ENCODE peak calls at places on chromosomes 3 and 15, in five cellular contexts. W is T-helper 2 cell, L is GM10248, C is glomerular endothelial cell, E is Caki2. P is an unnamed sample.

GRCh38 chr3:185024406-185024805 is 128.5 kb downstream of the C3orf70 start:
- DNase-seq in W (no peak), L (no peak), C (no peak), E (no peak), P (no peak)

GRCh38 chr15:77959094-77959879 is 118.2 kb downstream of the TBC1D2B start:
- DNase-seq in W (peak), L (peak), C (no peak), E (peak), P (peak)

GRCh38 chr15:101438482-101439284 is 50.8 kb downstream of the PCSK6 start:
- DNase-seq in W (no peak), L (no peak), C (no peak), E (no peak), P (no peak)

GRCh38 chr15:45030743-45031142 is 7.7 kb downstream of the SORD start:
- DNase-seq in W (no peak), L (no peak), C (no peak), E (no peak), P (no peak)

GRCh38 chr3:185585523-185585861 is 603 bp upstream of the SENP2 start:
- DNase-seq in W (no peak), L (no peak), C (no peak), E (no peak), P (no peak)

GRCh38 chr3:123552095-123552714 is 32.6 kb downstream of the HACD2 start:
- DNase-seq in W (peak), L (peak), C (no peak), E (peak), P (peak)

GRCh38 chr3:141243295-141243707 is 11.7 kb downstream of the PXYLP1 start:
- DNase-seq in W (peak), L (no peak), C (no peak), E (peak), P (peak)

GRCh38 chr3:192409838-192410683 is 317.3 kb downstream of the FGF12 start:
- DNase-seq in W (no peak), L (peak), C (no peak), E (peak), P (peak)

GRCh38 chr3:119310052-119310451 is 15.9 kb downstream of the ARHGAP31 start:
- DNase-seq in W (no peak), L (no peak), C (no peak), E (peak), P (peak)

GRCh38 chr3:148937477-148937876 is 53.9 kb upstream of the GYG1 start:
- DNase-seq in W (no peak), L (no peak), C (no peak), E (no peak), P (no peak)

GRCh38 chr3:15860014-15860934 is 62.5 kb upstream of the ANKRD28 start:
- DNase-seq in W (peak), L (peak), C (no peak), E (peak), P (peak)

GRCh38 chr3:131549340-131549739 is 46.6 kb upstream of the MRPL3 start:
- DNase-seq in W (peak), L (no peak), C (no peak), E (no peak), P (no peak)

GRCh38 chr3:122415762-122416654 is at the start of gene WDR5B:
- DNase-seq in W (peak), L (peak), C (peak), E (peak), P (peak)

GRCh38 chr15:82122754-82123400 is 77.1 kb upstream of the MEX3B start:
- DNase-seq in W (no peak), L (no peak), C (no peak), E (peak), P (peak)

GRCh38 chr15:62342959-62343358 is 177.9 kb upstream of the C2CD4B start:
- DNase-seq in W (no peak), L (no peak), C (no peak), E (no peak), P (no peak)

GRCh38 chr3:9889405-9889804 is 1.0 kb upstream of the JAGN1 start:
- DNase-seq in W (no peak), L (no peak), C (no peak), E (no peak), P (no peak)

GRCh38 chr3:128076783-128077624 is 24.8 kb downstream of the SEC61A1 start:
- DNase-seq in W (peak), L (no peak), C (no peak), E (no peak), P (no peak)

GRCh38 chr15:39357478-39358268 is 223.2 kb upstream of the THBS1 start:
- DNase-seq in W (no peak), L (no peak), C (no peak), E (no peak), P (peak)

GRCh38 chr15:85429522-85429921 is 49.1 kb downstream of the AKAP13 start:
- DNase-seq in W (no peak), L (no peak), C (no peak), E (no peak), P (no peak)

GRCh38 chr3:125480656-125481374 is 39.2 kb downstream of the SNX4 start:
- DNase-seq in W (no peak), L (no peak), C (no peak), E (no peak), P (no peak)

GRCh38 chr3:40201770-40202169 is 107.7 kb upstream of the EIF1B start:
- DNase-seq in W (no peak), L (no peak), C (no peak), E (no peak), P (no peak)

GRCh38 chr3:133747907-133748639 is 1.9 kb downstream of the TF start:
- DNase-seq in W (no peak), L (no peak), C (no peak), E (no peak), P (no peak)

GRCh38 chr15:59372352-59373211 is at the start of gene MYO1E:
- DNase-seq in W (peak), L (peak), C (peak), E (peak), P (peak)

GRCh38 chr3:188185717-188186236 is 31.8 kb downstream of the LPP start:
- DNase-seq in W (no peak), L (no peak), C (no peak), E (no peak), P (peak)

GRCh38 chr3:48709051-48709461 is 8.0 kb downstream of the IP6K2 start:
- DNase-seq in W (no peak), L (no peak), C (no peak), E (peak), P (peak)

GRCh38 chr3:54858386-54858785 is 69.5 kb downstream of the LRTM1 start:
- DNase-seq in W (no peak), L (no peak), C (no peak), E (no peak), P (no peak)

GRCh38 chr3:128497305-128498126 is 4.5 kb upstream of the GATA2 start:
- DNase-seq in W (peak), L (peak), C (no peak), E (peak), P (no peak)

GRCh38 chr3:48997714-48998637 is 7.9 kb downstream of the P4HTM start:
- DNase-seq in W (no peak), L (no peak), C (no peak), E (no peak), P (no peak)

GRCh38 chr3:4835616-4836043 is 143.6 kb upstream of the BHLHE40 start:
- DNase-seq in W (peak), L (no peak), C (no peak), E (no peak), P (peak)

GRCh38 chr15:100934735-100935134 is 15.6 kb downstream of the LRRK1 start:
- DNase-seq in W (no peak), L (no peak), C (no peak), E (no peak), P (peak)

GRCh38 chr3:197854596-197855343 is 63.7 kb downstream of the LRCH3 start:
- DNase-seq in W (no peak), L (no peak), C (no peak), E (peak), P (peak)

GRCh38 chr3:113249111-113249510 is 37.8 kb downstream of the BOC start:
- DNase-seq in W (no peak), L (no peak), C (no peak), E (no peak), P (peak)

GRCh38 chr3:97863025-97863424 is 41.2 kb downstream of the CRYBG3 start:
- DNase-seq in W (no peak), L (no peak), C (no peak), E (no peak), P (peak)

GRCh38 chr3:186529204-186529999 is 14.8 kb downstream of the CRYGS start:
- DNase-seq in W (no peak), L (no peak), C (no peak), E (no peak), P (no peak)

GRCh38 chr3:124467980-124468902 is 262.0 kb upstream of the UMPS start:
- DNase-seq in W (peak), L (peak), C (no peak), E (peak), P (peak)